ENCODE peak calls at places on chromosomes 6 and 20, in eight cellular contexts. One of them, this sample, is unnamed.

GRCh38 chr6:46996860-46997641 is 45.1 kb downstream of the ADGRF1 start:
- DNase-seq in fibroblast of mammary gland: no peak
- DNase-seq in kidney epithelial cell: no peak
- DNase-seq in mammary epithelial cell: peak; percentile 55
- DNase-seq in tibial nerve: no peak
- DNase-seq in HCT116: no peak
- DNase-seq in cardiac muscle cell: no peak
- DNase-seq in esophagus squamous epithelium: no peak
- DNase-seq in this sample: no peak

GRCh38 chr6:106444777-106445507 is 84.4 kb downstream of the CRYBG1 start:
- DNase-seq in fibroblast of mammary gland: peak; percentile 72
- DNase-seq in kidney epithelial cell: peak; percentile 48
- DNase-seq in mammary epithelial cell: peak; percentile 58
- DNase-seq in tibial nerve: no peak
- DNase-seq in HCT116: peak; percentile 45
- DNase-seq in cardiac muscle cell: peak; percentile 76
- DNase-seq in esophagus squamous epithelium: no peak
- DNase-seq in this sample: peak; percentile 77

GRCh38 chr6:115091461-115091860 is 748.6 kb upstream of the HS3ST5 start:
- DNase-seq in fibroblast of mammary gland: no peak
- DNase-seq in kidney epithelial cell: no peak
- DNase-seq in mammary epithelial cell: no peak
- DNase-seq in tibial nerve: no peak
- DNase-seq in HCT116: no peak
- DNase-seq in cardiac muscle cell: no peak
- DNase-seq in esophagus squamous epithelium: no peak
- DNase-seq in this sample: no peak

GRCh38 chr6:21586760-21587181 is 6.8 kb upstream of the SOX4 start:
- DNase-seq in fibroblast of mammary gland: no peak
- DNase-seq in kidney epithelial cell: no peak
- DNase-seq in mammary epithelial cell: no peak
- DNase-seq in tibial nerve: peak; percentile 27
- DNase-seq in HCT116: no peak
- DNase-seq in cardiac muscle cell: no peak
- DNase-seq in esophagus squamous epithelium: no peak
- DNase-seq in this sample: no peak

GRCh38 chr20:61929971-61930666 is 135.6 kb downstream of the TAF4 start:
- DNase-seq in fibroblast of mammary gland: no peak
- DNase-seq in kidney epithelial cell: no peak
- DNase-seq in mammary epithelial cell: no peak
- DNase-seq in tibial nerve: no peak
- DNase-seq in HCT116: no peak
- DNase-seq in cardiac muscle cell: no peak
- DNase-seq in esophagus squamous epithelium: no peak
- DNase-seq in this sample: no peak

GRCh38 chr20:61756446-61756845 is 309.2 kb downstream of the TAF4 start:
- DNase-seq in fibroblast of mammary gland: no peak
- DNase-seq in kidney epithelial cell: no peak
- DNase-seq in mammary epithelial cell: no peak
- DNase-seq in tibial nerve: no peak
- DNase-seq in HCT116: no peak
- DNase-seq in cardiac muscle cell: no peak
- DNase-seq in esophagus squamous epithelium: no peak
- DNase-seq in this sample: no peak

GRCh38 chr6:30378290-30378937 is 33.5 kb downstream of the RPP21 start:
- DNase-seq in fibroblast of mammary gland: peak; percentile 33
- DNase-seq in kidney epithelial cell: peak; percentile 2
- DNase-seq in mammary epithelial cell: peak; percentile 28
- DNase-seq in tibial nerve: no peak
- DNase-seq in HCT116: no peak
- DNase-seq in cardiac muscle cell: peak; percentile 44
- DNase-seq in esophagus squamous epithelium: no peak
- DNase-seq in this sample: no peak

GRCh38 chr6:56745081-56745480 is 102.4 kb upstream of the DST start:
- DNase-seq in fibroblast of mammary gland: no peak
- DNase-seq in kidney epithelial cell: no peak
- DNase-seq in mammary epithelial cell: peak; percentile 55
- DNase-seq in tibial nerve: no peak
- DNase-seq in HCT116: no peak
- DNase-seq in cardiac muscle cell: no peak
- DNase-seq in esophagus squamous epithelium: no peak
- DNase-seq in this sample: no peak

GRCh38 chr6:19415605-19416326 is 421.4 kb upstream of the ID4 start:
- DNase-seq in fibroblast of mammary gland: peak; percentile 69
- DNase-seq in kidney epithelial cell: peak; percentile 9
- DNase-seq in mammary epithelial cell: peak; percentile 82
- DNase-seq in tibial nerve: no peak
- DNase-seq in HCT116: peak; percentile 47
- DNase-seq in cardiac muscle cell: peak; percentile 18
- DNase-seq in esophagus squamous epithelium: no peak
- DNase-seq in this sample: no peak

GRCh38 chr6:169945117-169945516 is 193.7 kb downstream of the ERMARD start:
- DNase-seq in fibroblast of mammary gland: no peak
- DNase-seq in kidney epithelial cell: no peak
- DNase-seq in mammary epithelial cell: no peak
- DNase-seq in tibial nerve: no peak
- DNase-seq in HCT116: no peak
- DNase-seq in cardiac muscle cell: no peak
- DNase-seq in esophagus squamous epithelium: no peak
- DNase-seq in this sample: no peak

GRCh38 chr6:116073765-116074450 is 13.2 kb upstream of the FRK start:
- DNase-seq in fibroblast of mammary gland: peak; percentile 74
- DNase-seq in kidney epithelial cell: peak; percentile 51
- DNase-seq in mammary epithelial cell: peak; percentile 78
- DNase-seq in tibial nerve: no peak
- DNase-seq in HCT116: no peak
- DNase-seq in cardiac muscle cell: no peak
- DNase-seq in esophagus squamous epithelium: no peak
- DNase-seq in this sample: no peak

GRCh38 chr6:169185692-169186485 is 67.8 kb downstream of the THBS2 start:
- DNase-seq in fibroblast of mammary gland: no peak
- DNase-seq in kidney epithelial cell: no peak
- DNase-seq in mammary epithelial cell: no peak
- DNase-seq in tibial nerve: no peak
- DNase-seq in HCT116: no peak
- DNase-seq in cardiac muscle cell: no peak
- DNase-seq in esophagus squamous epithelium: no peak
- DNase-seq in this sample: no peak

GRCh38 chr6:3370361-3371221 is 86.3 kb downstream of the SLC22A23 start:
- DNase-seq in fibroblast of mammary gland: no peak
- DNase-seq in kidney epithelial cell: no peak
- DNase-seq in mammary epithelial cell: no peak
- DNase-seq in tibial nerve: no peak
- DNase-seq in HCT116: no peak
- DNase-seq in cardiac muscle cell: no peak
- DNase-seq in esophagus squamous epithelium: no peak
- DNase-seq in this sample: no peak

GRCh38 chr6:25578538-25578937 is 73.5 kb upstream of the SCGN start:
- DNase-seq in fibroblast of mammary gland: no peak
- DNase-seq in kidney epithelial cell: no peak
- DNase-seq in mammary epithelial cell: no peak
- DNase-seq in tibial nerve: no peak
- DNase-seq in HCT116: no peak
- DNase-seq in cardiac muscle cell: no peak
- DNase-seq in esophagus squamous epithelium: no peak
- DNase-seq in this sample: no peak

GRCh38 chr20:571754-572331 is 28.3 kb upstream of the CSNK2A1 start:
- DNase-seq in fibroblast of mammary gland: peak; percentile 18
- DNase-seq in kidney epithelial cell: no peak
- DNase-seq in mammary epithelial cell: no peak
- DNase-seq in tibial nerve: peak; percentile 42
- DNase-seq in HCT116: no peak
- DNase-seq in cardiac muscle cell: peak; percentile 70
- DNase-seq in esophagus squamous epithelium: no peak
- DNase-seq in this sample: no peak

GRCh38 chr6:20186981-20187380 is 25.3 kb downstream of the MBOAT1 start:
- DNase-seq in fibroblast of mammary gland: no peak
- DNase-seq in kidney epithelial cell: no peak
- DNase-seq in mammary epithelial cell: no peak
- DNase-seq in tibial nerve: no peak
- DNase-seq in HCT116: no peak
- DNase-seq in cardiac muscle cell: no peak
- DNase-seq in esophagus squamous epithelium: no peak
- DNase-seq in this sample: no peak

DNA sequence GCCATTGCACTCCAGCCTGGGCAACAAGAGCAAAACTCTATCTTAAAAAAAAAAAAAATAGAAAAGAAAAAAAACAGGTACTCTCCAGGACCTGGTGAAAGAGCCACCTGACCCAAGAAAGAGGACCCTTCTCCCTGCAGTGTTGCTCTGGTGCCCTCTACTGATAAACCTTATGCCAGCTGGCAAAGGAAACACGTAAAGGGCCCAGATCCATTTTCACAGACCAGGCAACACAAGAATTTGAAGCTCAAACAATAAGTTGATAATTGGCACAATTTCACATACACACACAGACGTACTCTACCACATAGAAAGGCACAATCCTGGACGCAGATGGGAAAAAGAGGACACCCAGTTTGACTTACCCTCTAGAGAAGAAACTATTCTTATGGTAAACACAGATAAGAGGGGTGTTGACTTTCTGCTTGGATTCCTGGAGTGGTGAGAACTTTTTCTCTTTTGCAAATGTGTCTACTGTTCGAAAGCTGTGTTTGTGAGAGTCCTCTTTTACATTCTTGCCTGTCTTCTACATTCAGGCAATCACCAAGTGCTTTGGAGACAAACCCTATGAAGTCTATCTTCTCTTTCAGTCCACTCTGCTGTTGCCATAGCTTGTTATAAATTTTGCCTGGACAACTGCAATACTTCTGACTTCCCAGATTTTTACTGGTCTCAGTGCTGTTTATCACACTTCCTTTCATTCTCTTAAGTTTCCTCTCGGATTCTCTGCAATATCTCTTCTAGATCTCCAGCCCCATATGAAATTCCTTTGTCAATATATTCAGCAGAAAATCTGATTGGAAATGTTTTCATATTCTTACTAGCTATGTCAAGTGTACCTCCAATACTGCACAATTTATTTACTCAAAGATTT is 6.4 kb upstream of the SNRPB start:
- DNase-seq in fibroblast of mammary gland: no peak
- DNase-seq in kidney epithelial cell: no peak
- DNase-seq in mammary epithelial cell: no peak
- DNase-seq in tibial nerve: no peak
- DNase-seq in HCT116: no peak
- DNase-seq in cardiac muscle cell: no peak
- DNase-seq in esophagus squamous epithelium: no peak
- DNase-seq in this sample: no peak
- TF ChIP-seq CTCF in fibroblast of mammary gland: peak; percentile 22
- TF ChIP-seq CTCF in kidney epithelial cell: no peak
- TF ChIP-seq CTCF in mammary epithelial cell: no peak
- TF ChIP-seq CTCF in tibial nerve: no peak
- TF ChIP-seq CTCF in HCT116: peak; percentile 15
- TF ChIP-seq CTCF in cardiac muscle cell: no peak
- TF ChIP-seq CTCF in esophagus squamous epithelium: no peak
- TF ChIP-seq CTCF in this sample: peak; percentile 13

GRCh38 chr20:9628589-9628988 is 114.2 kb downstream of the LAMP5 start:
- DNase-seq in fibroblast of mammary gland: no peak
- DNase-seq in kidney epithelial cell: no peak
- DNase-seq in mammary epithelial cell: no peak
- DNase-seq in tibial nerve: no peak
- DNase-seq in HCT116: no peak
- DNase-seq in cardiac muscle cell: no peak
- DNase-seq in esophagus squamous epithelium: no peak
- DNase-seq in this sample: no peak
- TF ChIP-seq CTCF in fibroblast of mammary gland: no peak
- TF ChIP-seq CTCF in kidney epithelial cell: no peak
- TF ChIP-seq CTCF in mammary epithelial cell: peak; percentile 25
- TF ChIP-seq CTCF in tibial nerve: no peak
- TF ChIP-seq CTCF in HCT116: peak; percentile 11
- TF ChIP-seq CTCF in cardiac muscle cell: no peak
- TF ChIP-seq CTCF in esophagus squamous epithelium: no peak
- TF ChIP-seq CTCF in this sample: no peak

DNA sequence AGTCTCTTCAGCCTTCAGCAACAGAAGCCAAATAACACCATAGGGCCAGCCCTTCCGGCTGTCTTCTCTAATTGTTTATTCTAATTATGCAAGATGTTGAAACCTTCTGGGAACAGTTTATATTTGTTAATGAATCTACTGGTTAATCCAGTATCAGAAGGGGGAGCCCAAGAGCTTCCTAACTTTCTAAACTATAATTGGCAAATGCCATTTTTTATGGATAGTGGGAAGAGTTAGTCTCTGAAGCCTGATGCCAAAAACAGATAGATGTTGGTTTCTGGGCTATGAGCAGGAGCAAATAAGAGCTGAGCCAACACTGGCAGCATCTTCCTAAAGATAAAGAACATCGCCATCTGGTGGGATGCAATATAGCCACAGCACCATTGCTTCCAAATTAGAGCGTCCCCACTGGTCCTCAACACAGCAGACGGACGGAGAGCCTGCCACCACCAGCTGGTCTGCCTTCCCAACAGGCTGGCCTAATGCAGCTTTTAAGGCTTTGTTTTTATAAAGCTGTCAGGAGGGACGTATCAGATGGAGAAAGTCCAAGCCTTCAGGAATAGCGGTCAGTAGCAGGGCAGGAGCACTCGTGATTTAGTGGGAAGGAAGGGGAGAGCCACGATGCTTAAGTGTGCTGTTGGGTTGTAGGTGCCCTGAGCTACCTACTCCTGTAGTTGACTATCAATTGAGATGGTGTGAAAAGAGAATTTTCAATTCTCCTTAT is 118.8 kb downstream of the RALGAPA2 start:
- DNase-seq in fibroblast of mammary gland: peak; percentile 67
- DNase-seq in kidney epithelial cell: no peak
- DNase-seq in mammary epithelial cell: peak; percentile 25
- DNase-seq in tibial nerve: no peak
- DNase-seq in HCT116: peak; percentile 18
- DNase-seq in cardiac muscle cell: peak; percentile 63
- DNase-seq in esophagus squamous epithelium: no peak
- DNase-seq in this sample: peak; percentile 37
- TF ChIP-seq CTCF in fibroblast of mammary gland: peak; percentile 56
- TF ChIP-seq CTCF in kidney epithelial cell: peak; percentile 58
- TF ChIP-seq CTCF in mammary epithelial cell: peak; percentile 57
- TF ChIP-seq CTCF in tibial nerve: peak; percentile 42
- TF ChIP-seq CTCF in HCT116: peak; percentile 77
- TF ChIP-seq CTCF in cardiac muscle cell: peak; percentile 65
- TF ChIP-seq CTCF in esophagus squamous epithelium: peak; percentile 57
- TF ChIP-seq CTCF in this sample: peak; percentile 26

GRCh38 chr20:12967932-12968331 is 40.8 kb upstream of the SPTLC3 start:
- DNase-seq in fibroblast of mammary gland: no peak
- DNase-seq in kidney epithelial cell: no peak
- DNase-seq in mammary epithelial cell: no peak
- DNase-seq in tibial nerve: no peak
- DNase-seq in HCT116: no peak
- DNase-seq in cardiac muscle cell: no peak
- DNase-seq in esophagus squamous epithelium: no peak
- DNase-seq in this sample: no peak

GRCh38 chr20:12965880-12966270 is 42.9 kb upstream of the SPTLC3 start:
- DNase-seq in fibroblast of mammary gland: no peak
- DNase-seq in kidney epithelial cell: no peak
- DNase-seq in mammary epithelial cell: no peak
- DNase-seq in tibial nerve: no peak
- DNase-seq in HCT116: no peak
- DNase-seq in cardiac muscle cell: no peak
- DNase-seq in esophagus squamous epithelium: no peak
- DNase-seq in this sample: no peak

GRCh38 chr20:12965212-12965879 is 43.4 kb upstream of the SPTLC3 start:
- DNase-seq in fibroblast of mammary gland: peak; percentile 17
- DNase-seq in kidney epithelial cell: no peak
- DNase-seq in mammary epithelial cell: no peak
- DNase-seq in tibial nerve: no peak
- DNase-seq in HCT116: no peak
- DNase-seq in cardiac muscle cell: no peak
- DNase-seq in esophagus squamous epithelium: no peak
- DNase-seq in this sample: no peak

GRCh38 chr20:12968472-12968871 is 40.3 kb upstream of the SPTLC3 start:
- DNase-seq in fibroblast of mammary gland: no peak
- DNase-seq in kidney epithelial cell: no peak
- DNase-seq in mammary epithelial cell: no peak
- DNase-seq in tibial nerve: no peak
- DNase-seq in HCT116: no peak
- DNase-seq in cardiac muscle cell: no peak
- DNase-seq in esophagus squamous epithelium: no peak
- DNase-seq in this sample: no peak

GRCh38 chr20:12966468-12967085 is 42.2 kb upstream of the SPTLC3 start:
- DNase-seq in fibroblast of mammary gland: peak; percentile 63
- DNase-seq in kidney epithelial cell: peak; percentile 23
- DNase-seq in mammary epithelial cell: peak; percentile 26
- DNase-seq in tibial nerve: no peak
- DNase-seq in HCT116: no peak
- DNase-seq in cardiac muscle cell: peak; percentile 69
- DNase-seq in esophagus squamous epithelium: no peak
- DNase-seq in this sample: no peak
- TF ChIP-seq CTCF in fibroblast of mammary gland: peak; percentile 54
- TF ChIP-seq CTCF in kidney epithelial cell: peak; percentile 44
- TF ChIP-seq CTCF in mammary epithelial cell: peak; percentile 62
- TF ChIP-seq CTCF in tibial nerve: peak; percentile 29
- TF ChIP-seq CTCF in HCT116: no peak
- TF ChIP-seq CTCF in cardiac muscle cell: peak; percentile 57
- TF ChIP-seq CTCF in esophagus squamous epithelium: peak; percentile 31
- TF ChIP-seq CTCF in this sample: no peak

This sample was measured in GM20000.